ENCODE peak calls at places on chromosomes 5 and 9, in four cellular contexts. E is osteocyte, F is fibroblast of pulmonary artery, X is NCI-H1417. Q is an unnamed sample.

GRCh38 chr9:14730367-14730958 is 7.9 kb upstream of the CER1 start:
- DNase-seq in E (no peak), F (no peak), X (no peak), Q (no peak)

GRCh38 chr5:177311723-177312648 is at the start of gene MXD3:
- DNase-seq in E (peak), F (peak), X (peak), Q (peak)

GRCh38 chr9:131161585-131161984 is 36.2 kb downstream of the NUP214 start:
- DNase-seq in E (no peak), F (no peak), X (no peak), Q (no peak)

GRCh38 chr5:138978085-138978484 is 103.0 kb upstream of the LRRTM2 start:
- DNase-seq in E (no peak), F (peak), X (no peak), Q (no peak)

GRCh38 chr5:76283670-76284069 is 119.4 kb upstream of the IQGAP2 start:
- DNase-seq in E (no peak), F (no peak), X (no peak), Q (no peak)

GRCh38 chr5:68416714-68417113 is 201.2 kb downstream of the PIK3R1 start:
- DNase-seq in E (no peak), F (no peak), X (no peak), Q (no peak)

GRCh38 chr5:170145462-170145861 is 39.8 kb downstream of the FOXI1 start:
- DNase-seq in E (peak), F (no peak), X (no peak), Q (peak)

GRCh38 chr5:102536323-102536928 is 37.6 kb upstream of the SLCO6A1 start:
- DNase-seq in E (no peak), F (peak), X (no peak), Q (no peak)

GRCh38 chr5:135483254-135483653 is 31.1 kb upstream of the TIFAB start:
- DNase-seq in E (no peak), F (no peak), X (no peak), Q (no peak)

GRCh38 chr9:109440797-109441287 is 57.3 kb downstream of the PTPN3 start:
- DNase-seq in E (no peak), F (peak), X (peak), Q (no peak)

GRCh38 chr5:15897609-15898008 is 282.0 kb downstream of the MARCHF11 start:
- DNase-seq in E (no peak), F (peak), X (no peak), Q (no peak)

GRCh38 chr5:158819840-158820620 is 279.7 kb downstream of the EBF1 start:
- DNase-seq in E (no peak), F (peak), X (no peak), Q (no peak)

GRCh38 chr9:89435315-89435823 is 62.5 kb downstream of the SEMA4D start:
- DNase-seq in E (no peak), F (no peak), X (peak), Q (no peak)

GRCh38 chr5:81805086-81805485 is 54.2 kb upstream of the SSBP2 start:
- DNase-seq in E (no peak), F (no peak), X (no peak), Q (no peak)

GRCh38 chr9:95189230-95190098 is 128.0 kb downstream of the FANCC start:
- DNase-seq in E (no peak), F (peak), X (peak), Q (no peak)

GRCh38 chr5:132203464-132203818 is 24.2 kb downstream of the P4HA2 start:
- DNase-seq in E (peak), F (no peak), X (no peak), Q (no peak)

GRCh38 chr5:38445374-38446028 is 110.9 kb downstream of the LIFR start:
- DNase-seq in E (no peak), F (peak), X (peak), Q (no peak)

GRCh38 chr9:131491001-131491710 is 11.6 kb upstream of the POMT1 start:
- DNase-seq in E (no peak), F (no peak), X (no peak), Q (no peak)

GRCh38 chr9:79263666-79264460 is 307.9 kb upstream of the TLE4 start:
- DNase-seq in E (no peak), F (no peak), X (peak), Q (no peak)

GRCh38 chr5:154313360-154314017 is 123.0 kb downstream of the GALNT10 start:
- DNase-seq in E (peak), F (no peak), X (no peak), Q (no peak)

GRCh38 chr9:90526386-90526785 is 116.2 kb downstream of the DIRAS2 start:
- DNase-seq in E (no peak), F (no peak), X (no peak), Q (no peak)

GRCh38 chr5:32325067-32325466 is 12.3 kb upstream of the MTMR12 start:
- DNase-seq in E (peak), F (peak), X (no peak), Q (no peak)

GRCh38 chr5:533243-534005 is 9.2 kb upstream of the SLC9A3 start:
- DNase-seq in E (no peak), F (no peak), X (no peak), Q (no peak)

GRCh38 chr5:168685566-168685965 is 106.4 kb upstream of the PANK3 start:
- DNase-seq in E (no peak), F (no peak), X (no peak), Q (no peak)

GRCh38 chr9:124218438-124219289 is 39.1 kb upstream of the NEK6 start:
- DNase-seq in E (no peak), F (peak), X (no peak), Q (no peak)

GRCh38 chr5:169803077-169803981 is 166.3 kb downstream of the DOCK2 start:
- DNase-seq in E (no peak), F (peak), X (no peak), Q (no peak)

GRCh38 chr9:132114102-132114707 is 34.5 kb upstream of the MED27 start:
- DNase-seq in E (peak), F (peak), X (no peak), Q (peak)

GRCh38 chr9:115614326-115614725 is 496.4 kb upstream of the TNC start:
- DNase-seq in E (no peak), F (no peak), X (no peak), Q (no peak)

GRCh38 chr9:98502976-98503325 is 205.8 kb downstream of the GABBR2 start:
- DNase-seq in E (peak), F (peak), X (no peak), Q (no peak)